ENCODE peak calls at places on chromosome 11, in nine cellular contexts. U, F, B, H, O, G, P, C and R are unnamed samples.

GRCh38 chr11:45048870-45049825 is 97.3 kb upstream of the PRDM11 start:
- DNase-seq in U (no peak), F (no peak), B (no peak), H (no peak), O (no peak), G (no peak), P (no peak), C (peak), R (no peak)

GRCh38 chr11:72257551-72257950 is 13.6 kb upstream of the PHOX2A start:
- DNase-seq in U (no peak), F (no peak), B (no peak), H (no peak), O (no peak), G (no peak), P (no peak), C (no peak), R (no peak)

GRCh38 chr11:952406-953385 is 27.0 kb downstream of the AP2A2 start:
- DNase-seq in U (no peak), F (peak), B (peak), H (no peak), O (no peak), G (peak), P (no peak), C (no peak), R (no peak)

GRCh38 chr11:108960498-108960897 is 295.6 kb downstream of the DDX10 start:
- DNase-seq in U (no peak), F (no peak), B (no peak), H (no peak), O (no peak), G (no peak), P (no peak), C (no peak), R (no peak)

GRCh38 chr11:72920001-72920400 is 105.8 kb downstream of the ATG16L2 start:
- DNase-seq in U (no peak), F (no peak), B (no peak), H (no peak), O (no peak), G (no peak), P (no peak), C (no peak), R (no peak)

GRCh38 chr11:45145421-45146071 is 893 bp upstream of the PRDM11 start:
- DNase-seq in U (no peak), F (peak), B (peak), H (no peak), O (no peak), G (peak), P (no peak), C (peak), R (peak)

GRCh38 chr11:124656759-124657627 is 16.5 kb downstream of the SIAE start:
- DNase-seq in U (no peak), F (no peak), B (no peak), H (no peak), O (no peak), G (peak), P (no peak), C (no peak), R (no peak)

GRCh38 chr11:58592760-58593472 is 14.1 kb downstream of the ZFP91 start:
- DNase-seq in U (no peak), F (no peak), B (no peak), H (peak), O (no peak), G (no peak), P (no peak), C (no peak), R (no peak)

GRCh38 chr11:77602385-77603105 is 12.8 kb downstream of the AQP11 start:
- DNase-seq in U (no peak), F (peak), B (no peak), H (no peak), O (no peak), G (peak), P (no peak), C (no peak), R (no peak)

GRCh38 chr11:113470233-113470632 is 5.0 kb downstream of the DRD2 start:
- DNase-seq in U (no peak), F (no peak), B (no peak), H (no peak), O (no peak), G (no peak), P (no peak), C (no peak), R (no peak)

GRCh38 chr11:119206512-119207299 is 567 bp downstream of the CBL start:
- DNase-seq in U (no peak), F (peak), B (peak), H (no peak), O (peak), G (peak), P (peak), C (peak), R (no peak)

GRCh38 chr11:9796854-9797253 is 133.0 kb downstream of the SWAP70 start:
- DNase-seq in U (no peak), F (no peak), B (no peak), H (no peak), O (no peak), G (no peak), P (no peak), C (no peak), R (no peak)

GRCh38 chr11:13535819-13536218 is 40.0 kb upstream of the PTH start:
- DNase-seq in U (peak), F (no peak), B (no peak), H (no peak), O (no peak), G (peak), P (peak), C (no peak), R (no peak)

GRCh38 chr11:121671276-121672168 is 218.8 kb upstream of the SORL1-AS1 start:
- DNase-seq in U (no peak), F (peak), B (no peak), H (no peak), O (no peak), G (peak), P (no peak), C (no peak), R (peak)

GRCh38 chr11:21723681-21724080 is 469.2 kb upstream of the ANO5 start:
- DNase-seq in U (no peak), F (no peak), B (no peak), H (peak), O (no peak), G (no peak), P (no peak), C (no peak), R (no peak)

GRCh38 chr11:12845739-12846358 is 163.3 kb upstream of the RASSF10 start:
- DNase-seq in U (no peak), F (peak), B (no peak), H (peak), O (no peak), G (peak), P (no peak), C (no peak), R (no peak)